ENCODE peak calls at places on chromosome 2, in ten cellular contexts. H, O, D, T, K, I, L, V, A and Q are unnamed samples.

GRCh38 chr2:199956062-199956380 is 639 bp downstream of the MAIP1 start:
- DNase-seq in H (no peak), O (no peak), D (no peak), T (no peak), K (no peak), I (no peak), L (no peak), V (no peak), A (peak; percentile 5), Q (no peak)

GRCh38 chr2:100677611-100678185 is 114.9 kb downstream of the PDCL3 start:
- DNase-seq in H (no peak), O (no peak), D (no peak), T (no peak), K (no peak), I (no peak), L (no peak), V (no peak), A (no peak), Q (no peak)

GRCh38 chr2:221124542-221125235 is 447.4 kb downstream of the EPHA4 start:
- DNase-seq in H (no peak), O (no peak), D (no peak), T (no peak), K (peak; percentile 5), I (no peak), L (no peak), V (no peak), A (no peak), Q (no peak)

GRCh38 chr2:81250270-81250669 is 945.7 kb upstream of the LRRTM1 start:
- DNase-seq in H (no peak), O (no peak), D (no peak), T (no peak), K (no peak), I (no peak), L (no peak), V (no peak), A (no peak), Q (no peak)

GRCh38 chr2:138475394-138475793 is 26.2 kb upstream of the SPOPL start:
- DNase-seq in H (no peak), O (no peak), D (peak; percentile 32), T (no peak), K (no peak), I (no peak), L (no peak), V (no peak), A (no peak), Q (no peak)

GRCh38 chr2:232951891-232952290 is 61.2 kb downstream of the NGEF start:
- DNase-seq in H (peak; percentile 12), O (no peak), D (no peak), T (no peak), K (no peak), I (no peak), L (no peak), V (no peak), A (no peak), Q (no peak)

GRCh38 chr2:96977631-96978195 is 8.7 kb downstream of the FAM178B start:
- DNase-seq in H (peak; percentile 18), O (no peak), D (no peak), T (no peak), K (peak; percentile 47), I (peak; percentile 27), L (no peak), V (no peak), A (peak; percentile 40), Q (no peak)

GRCh38 chr2:113208995-113209868 is 35.5 kb downstream of the PSD4 start:
- DNase-seq in H (no peak), O (no peak), D (no peak), T (no peak), K (no peak), I (no peak), L (no peak), V (no peak), A (no peak), Q (no peak)

GRCh38 chr2:158755738-158756137 is 39.4 kb upstream of the DAPL1 start:
- DNase-seq in H (no peak), O (no peak), D (no peak), T (no peak), K (no peak), I (no peak), L (no peak), V (no peak), A (no peak), Q (no peak)

GRCh38 chr2:70089220-70089945 is 2.1 kb downstream of the PCBP1 start:
- DNase-seq in H (no peak), O (no peak), D (no peak), T (no peak), K (peak; percentile 42), I (peak; percentile 39), L (peak; percentile 62), V (no peak), A (no peak), Q (no peak)

GRCh38 chr2:45242161-45242741 is 233.0 kb upstream of the SIX2 start:
- DNase-seq in H (peak; percentile 57), O (no peak), D (no peak), T (no peak), K (peak; percentile 57), I (peak; percentile 69), L (peak; percentile 49), V (no peak), A (no peak), Q (no peak)

GRCh38 chr2:37544617-37545031 is 126.8 kb downstream of the CDC42EP3 start:
- DNase-seq in H (no peak), O (no peak), D (no peak), T (no peak), K (no peak), I (no peak), L (no peak), V (no peak), A (no peak), Q (no peak)

GRCh38 chr2:231568098-231568784 is 24.4 kb upstream of the TEX44 start:
- DNase-seq in H (no peak), O (no peak), D (no peak), T (no peak), K (no peak), I (no peak), L (no peak), V (no peak), A (no peak), Q (no peak)

GRCh38 chr2:231565915-231566594 is 26.6 kb upstream of the TEX44 start:
- DNase-seq in H (no peak), O (peak; percentile 32), D (no peak), T (no peak), K (no peak), I (no peak), L (no peak), V (no peak), A (no peak), Q (no peak)

GRCh38 chr2:231567159-231567558 is 25.5 kb upstream of the TEX44 start:
- DNase-seq in H (no peak), O (no peak), D (no peak), T (no peak), K (no peak), I (no peak), L (no peak), V (no peak), A (no peak), Q (no peak)

GRCh38 chr2:231568785-231569435 is 23.8 kb upstream of the TEX44 start:
- DNase-seq in H (no peak), O (no peak), D (no peak), T (no peak), K (no peak), I (no peak), L (no peak), V (no peak), A (no peak), Q (no peak)

DNA sequence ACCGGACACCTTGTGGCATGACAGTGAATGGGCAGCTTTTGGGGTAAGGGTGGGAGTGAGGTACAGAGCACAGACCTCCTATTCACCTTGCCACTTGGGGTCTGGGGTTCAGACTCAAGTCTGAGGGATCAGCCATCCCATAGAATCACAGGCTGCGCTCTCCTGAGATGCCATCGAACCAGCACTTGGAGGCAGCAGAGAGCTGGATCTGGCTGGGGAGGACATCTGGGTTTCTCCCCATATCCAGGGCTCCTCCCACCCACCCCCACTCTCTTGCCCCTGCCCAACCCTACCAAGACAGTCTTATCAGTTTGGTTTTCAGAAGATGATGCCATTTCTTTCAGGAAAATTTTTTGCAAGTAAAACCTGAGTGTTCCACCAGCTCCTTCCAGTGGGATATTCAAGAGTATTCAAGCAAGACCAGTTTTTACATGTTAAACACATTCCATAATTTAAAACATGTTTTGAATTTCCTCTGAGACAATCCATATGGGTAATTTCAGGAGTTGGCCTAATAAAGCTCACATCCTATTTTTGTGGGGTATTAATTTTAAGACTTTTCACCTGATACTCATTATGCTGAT is 29.2 kb upstream of the TEX44 start:
- DNase-seq in H (peak; percentile 41), O (no peak), D (peak; percentile 79), T (peak; percentile 18), K (peak; percentile 73), I (peak; percentile 66), L (no peak), V (peak; percentile 18), A (peak; percentile 43), Q (peak; percentile 58)
- TF ChIP-seq CTCF in H (peak; percentile 85), O (peak; percentile 11), D (peak; percentile 76), T (peak; percentile 84), K (peak; percentile 87), I (peak; percentile 73), L (peak; percentile 15), V (peak; percentile 77), A (peak; percentile 77), Q (peak; percentile 49)

GRCh38 chr2:172200495-172201085 is 97.9 kb upstream of the DLX2 start:
- DNase-seq in H (peak; percentile 56), O (no peak), D (no peak), T (no peak), K (peak; percentile 80), I (peak; percentile 57), L (no peak), V (no peak), A (no peak), Q (no peak)
- TF ChIP-seq CTCF in H (peak; percentile 49), O (peak; percentile 44), D (peak; percentile 3), T (peak; percentile 56), K (peak; percentile 76), I (peak; percentile 75), L (peak; percentile 11), V (peak; percentile 58), A (peak; percentile 57), Q (peak; percentile 38)

GRCh38 chr2:134855709-134856108 is 17.3 kb downstream of the ACMSD start:
- DNase-seq in H (no peak), O (no peak), D (no peak), T (no peak), K (no peak), I (no peak), L (no peak), V (no peak), A (no peak), Q (no peak)
- TF ChIP-seq CTCF in H (no peak), O (no peak), D (no peak), T (no peak), K (no peak), I (no peak), L (no peak), V (no peak), A (no peak), Q (no peak)

DNA sequence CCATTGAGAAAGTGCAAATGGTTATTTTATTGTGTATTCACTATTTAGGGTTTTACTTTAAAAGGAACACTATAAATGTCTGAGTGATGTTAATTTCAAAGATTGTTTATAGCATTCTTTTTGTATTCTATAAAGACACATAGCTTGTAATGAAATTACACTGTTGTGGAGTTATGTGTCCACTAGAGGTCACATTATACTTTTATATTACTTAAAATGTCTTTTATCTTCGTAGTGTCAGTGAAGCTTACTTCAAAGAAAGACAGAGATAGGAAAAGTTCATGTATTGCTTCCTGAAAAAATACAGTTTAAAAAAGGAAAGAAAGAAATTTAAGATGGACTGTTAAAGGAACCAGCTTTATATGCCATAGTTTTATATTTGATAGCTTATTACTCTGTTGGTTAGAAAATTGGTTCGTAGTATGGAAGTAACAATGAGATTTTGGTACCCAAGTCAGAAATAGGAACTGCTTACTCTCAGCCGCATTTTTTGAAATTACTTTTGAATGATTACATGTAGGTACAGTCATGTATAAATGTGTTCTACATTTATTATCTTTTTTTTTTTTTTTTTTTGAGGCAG is 20.5 kb downstream of the APLF start:
- DNase-seq in H (no peak), O (no peak), D (peak; percentile 38), T (no peak), K (peak; percentile 62), I (peak; percentile 43), L (no peak), V (no peak), A (no peak), Q (no peak)
- TF ChIP-seq CTCF in H (peak; percentile 27), O (peak; percentile 64), D (peak; percentile 33), T (peak; percentile 34), K (peak; percentile 47), I (peak; percentile 37), L (peak; percentile 30), V (peak; percentile 49), A (peak; percentile 72), Q (peak; percentile 62)